ENCODE peak calls at places on chromosomes 13 and 19, in five cellular contexts. J, R, H, C and Q are unnamed samples. For H3K4me1, the result is how much of the 10 kb centered on the place peaks cover.

GRCh38 chr19:45615795-45616708 is 14.0 kb upstream of the GPR4 start:
- DNase-seq in R (peak), C (no peak), J (peak), H (peak), Q (peak)

GRCh38 chr19:29806098-29806866 is 5.5 kb upstream of the CCNE1 start:
- DNase-seq in J (no peak), H (no peak), C (no peak), R (peak), Q (no peak)

GRCh38 chr19:5299137-5299536 is 41.5 kb downstream of the PTPRS start:
- DNase-seq in R (no peak), C (no peak), J (no peak), H (no peak), Q (no peak)

GRCh38 chr19:51703655-51704515 is 10.8 kb downstream of the SPACA6 start:
- DNase-seq in C (peak), H (peak), J (peak), R (peak), Q (peak)

GRCh38 chr19:40740747-40741146 is 9.5 kb downstream of the ACTMAP start:
- DNase-seq in R (no peak), H (no peak), C (peak), J (no peak), Q (no peak)

GRCh38 chr19:44260343-44260681 is 626 bp downstream of the ZNF233 start:
- DNase-seq in J (no peak), C (no peak), R (no peak), H (no peak), Q (peak)

GRCh38 chr19:55279773-55280643 is at the start of gene HSPBP1:
- DNase-seq in J (peak), H (peak), C (peak), R (peak), Q (peak)

GRCh38 chr19:15721208-15721607 is 6.6 kb upstream of the OR10H2 start:
- DNase-seq in R (no peak), H (no peak), J (no peak), C (no peak), Q (no peak)

GRCh38 chr13:75357576-75358295 is 124.2 kb downstream of the TBC1D4 start:
- DNase-seq in C (no peak), H (no peak), J (no peak), R (no peak), Q (peak)

GRCh38 chr19:7597689-7598088 is 2.0 kb downstream of the CAMSAP3 start:
- DNase-seq in J (peak), H (no peak), R (no peak), C (no peak), Q (no peak)

GRCh38 chr19:8421484-8422461 is 8.7 kb downstream of the MARCHF2 start:
- DNase-seq in C (no peak), R (no peak), J (peak), H (no peak), Q (no peak)

GRCh38 chr13:51246411-51247298 is 24.5 kb downstream of the FAM124A start:
- DNase-seq in J (no peak), R (no peak), C (no peak), H (no peak), Q (no peak)

GRCh38 chr13:22696433-22696832 is 484.3 kb upstream of the SGCG start:
- DNase-seq in R (no peak), J (no peak), C (no peak), H (no peak), Q (no peak)

GRCh38 chr13:27372896-27373295 is 51.5 kb upstream of the GTF3A start:
- DNase-seq in J (peak), C (no peak), R (no peak), H (no peak), Q (peak)

GRCh38 chr19:12350185-12350889 is 15.1 kb downstream of the ZNF442 start:
- DNase-seq in R (no peak), C (no peak), J (no peak), H (no peak), Q (no peak)

GRCh38 chr13:40102854-40103253 is 447.4 kb downstream of the COG6 start:
- DNase-seq in R (no peak), J (peak), C (no peak), H (no peak), Q (no peak)

GRCh38 chr13:74715718-74716117 is 581.5 kb upstream of the KLF12 start:
- DNase-seq in H (no peak), C (no peak), R (no peak), J (no peak), Q (no peak)

GRCh38 chr13:102698649-102698980 is 3.8 kb upstream of the METTL21C start:
- DNase-seq in H (no peak), C (no peak), J (no peak), R (no peak), Q (no peak)

GRCh38 chr19:31274964-31275319 is 74.3 kb downstream of the TSHZ3 start:
- DNase-seq in C (no peak), H (no peak), R (no peak), J (no peak), Q (no peak)

GRCh38 chr13:47723898-47724297 is 277.2 kb downstream of the SUCLA2 start:
- DNase-seq in R (no peak), C (no peak), H (no peak), J (no peak), Q (no peak)

GRCh38 chr19:2026770-2027169 is 11.3 kb upstream of the BTBD2 start:
- DNase-seq in J (no peak), H (no peak), C (no peak), R (no peak), Q (peak)

GRCh38 chr13:82947121-82948077 is 934.9 kb downstream of the SLITRK1 start:
- DNase-seq in H (peak), R (no peak), J (no peak), C (no peak), Q (no peak)

GRCh38 chr19:49579193-49579592 is 1.2 kb downstream of the NOSIP start:
- DNase-seq in H (no peak), C (no peak), J (no peak), R (no peak), Q (no peak)
- H3K4me3 ChIP-seq in H (peak), C (peak), J (peak), R (no peak), Q (no peak)

DNA sequence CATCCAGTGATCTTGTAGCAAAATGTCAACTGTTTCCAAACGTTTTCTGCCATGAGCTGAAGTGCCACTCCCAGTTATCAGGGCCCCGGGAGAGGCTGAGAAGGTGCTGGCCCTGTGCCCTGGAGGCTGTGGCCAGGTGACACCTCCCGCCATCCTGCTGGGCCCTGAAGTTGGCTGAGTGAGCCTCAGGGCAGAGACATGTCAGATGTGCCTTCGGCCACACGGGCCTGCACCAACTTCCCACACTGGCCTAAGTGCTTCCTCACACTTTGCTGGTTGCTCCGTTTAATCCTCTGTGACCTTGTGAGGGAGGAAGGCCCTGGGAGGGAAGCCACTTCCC is 4.8 kb downstream of the ADPRHL1 start:
- DNase-seq in J (peak), H (peak), R (peak), C (no peak), Q (peak)
- H3K27ac ChIP-seq in J (peak), H (peak), R (no peak), C (no peak), Q (peak)

GRCh38 chr19:38277549-38277948 is 13.2 kb downstream of the SPINT2 start:
- DNase-seq in J (no peak), H (peak), C (no peak), R (no peak), Q (no peak)

GRCh38 chr19:38276942-38277517 is 12.7 kb downstream of the SPINT2 start:
- DNase-seq in J (no peak), R (no peak), H (no peak), C (no peak), Q (no peak)

GRCh38 chr19:38274734-38275133 is 10.4 kb downstream of the SPINT2 start:
- DNase-seq in R (no peak), H (no peak), J (no peak), C (no peak), Q (peak)

GRCh38 chr19:38270587-38271167 is 6.3 kb downstream of the SPINT2 start:
- DNase-seq in H (peak), C (no peak), J (no peak), R (no peak), Q (no peak)

GRCh38 chr19:38273499-38273898 is 9.1 kb downstream of the SPINT2 start:
- DNase-seq in J (peak), C (no peak), R (no peak), H (no peak), Q (peak)
- H3K4me1 ChIP-seq in J (half or more), C (under half), R (under half), H (half or more), Q (under half)

GRCh38 chr19:47499863-47500830 is 14.7 kb downstream of the NAPA start:
- DNase-seq in C (no peak), H (no peak), J (peak), R (no peak), Q (no peak)

GRCh38 chr19:47499371-47499770 is 15.4 kb upstream of the KPTN start:
- DNase-seq in C (no peak), R (no peak), H (no peak), J (no peak), Q (no peak)

GRCh38 chr19:47498561-47498960 is 14.5 kb upstream of the KPTN start:
- DNase-seq in H (no peak), C (no peak), J (no peak), R (no peak), Q (no peak)

GRCh38 chr19:47497073-47497766 is 13.2 kb upstream of the KPTN start:
- DNase-seq in J (peak), H (no peak), C (no peak), R (no peak), Q (no peak)

GRCh38 chr19:47497821-47498520 is 14.0 kb upstream of the KPTN start:
- DNase-seq in C (no peak), H (no peak), R (no peak), J (no peak), Q (no peak)
- H3K4me3 ChIP-seq in C (no peak), H (no peak), R (no peak), J (no peak), Q (no peak)

GRCh38 chr19:18424122-18424889 is 5.1 kb downstream of the SSBP4 start:
- DNase-seq in R (no peak), H (no peak), C (no peak), J (no peak), Q (no peak)
- H3K27ac ChIP-seq in R (no peak), H (no peak), C (no peak), J (peak), Q (no peak)

DNA sequence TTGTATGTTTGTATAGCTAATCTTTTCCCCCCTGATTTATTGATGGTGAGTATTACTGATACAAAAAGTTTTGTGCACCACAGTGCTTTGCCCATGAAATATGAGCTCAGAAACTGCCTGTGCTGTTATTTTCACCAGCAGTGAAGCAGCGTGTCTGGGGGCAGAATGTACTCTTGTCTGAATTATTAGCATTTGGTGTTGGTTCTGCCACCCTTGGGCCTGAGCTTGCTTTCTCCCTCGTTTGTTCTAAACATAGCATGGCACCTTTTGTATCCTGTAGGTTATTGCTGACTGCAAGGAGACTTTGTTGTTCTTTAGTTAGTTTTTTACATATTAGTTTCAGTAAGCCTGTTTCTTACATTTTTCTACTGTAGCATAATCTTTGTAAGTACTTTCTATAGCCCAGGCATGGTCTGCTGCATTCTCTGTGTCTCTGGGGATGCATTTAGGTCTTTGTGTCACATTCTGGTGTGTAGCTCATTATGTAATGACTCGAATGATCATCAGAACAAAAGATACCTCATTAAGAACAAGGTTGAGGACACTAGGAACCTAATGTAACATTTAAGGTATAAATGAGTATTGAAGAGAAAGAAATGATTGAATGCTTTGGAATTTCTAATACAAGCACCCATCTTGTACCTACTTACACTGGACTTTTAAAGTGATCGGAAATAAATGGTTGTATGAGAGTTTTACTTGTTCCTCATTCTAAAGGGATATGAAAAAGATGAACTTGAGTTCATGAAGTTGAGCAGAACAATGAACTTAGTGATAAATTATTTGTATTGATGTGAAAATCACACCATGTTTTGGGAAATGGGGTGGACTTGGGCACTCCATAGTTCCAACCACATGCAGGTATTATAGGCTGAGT is 50.3 kb upstream of the GPI start:
- DNase-seq in H (no peak), R (no peak), C (no peak), J (no peak), Q (no peak)
- H3K4me1 ChIP-seq in H (under half), R (under half), C (under half), J (under half), Q (under half)

GRCh38 chr13:32038353-32038752 is 6.8 kb downstream of the FRY start:
- DNase-seq in H (no peak), C (no peak), R (no peak), J (no peak), Q (no peak)
- H3K4me3 ChIP-seq in H (no peak), C (no peak), R (no peak), J (no peak), Q (no peak)

DNA sequence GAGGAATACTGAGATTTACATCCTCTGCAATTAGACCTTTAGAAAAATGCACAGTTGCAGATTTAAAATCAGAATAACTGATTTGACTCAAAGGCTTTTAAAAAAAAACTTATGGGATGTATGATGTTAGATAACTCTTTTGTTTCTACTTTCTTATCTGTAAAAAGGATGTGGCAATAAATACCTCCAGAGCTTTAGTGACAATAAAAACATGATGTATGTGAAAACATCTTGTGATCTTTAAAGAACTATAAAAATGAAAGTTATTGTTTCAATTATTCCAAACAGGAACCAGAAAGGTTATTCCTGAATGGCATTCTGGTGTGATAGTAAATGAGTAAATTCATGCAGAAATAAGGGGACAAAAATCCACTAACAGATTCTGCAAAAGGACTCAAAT is 2712.2 kb upstream of the PCDH20 start:
- DNase-seq in C (no peak), R (no peak), H (no peak), J (no peak), Q (no peak)
- H3K27ac ChIP-seq in C (no peak), R (no peak), H (no peak), J (no peak), Q (no peak)